ENCODE peak calls at places on chromosomes 7 and 10, in four cellular contexts. One of them, this sample, is unnamed.

GRCh38 chr7:1646957-1647891 is 22.9 kb upstream of the ELFN1 start:
- DNase-seq in A549: no peak
- DNase-seq in endothelial cell of umbilical vein: no peak
- DNase-seq in WTC11: no peak
- DNase-seq in this sample: no peak

GRCh38 chr7:2913760-2914387 is 69.8 kb upstream of the GNA12 start:
- DNase-seq in WTC11: no peak
- DNase-seq in endothelial cell of umbilical vein: no peak
- DNase-seq in A549: no peak
- DNase-seq in this sample: no peak

GRCh38 chr7:983182-984071 is 446 bp downstream of the CYP2W1 start:
- DNase-seq in endothelial cell of umbilical vein: no peak
- DNase-seq in WTC11: no peak
- DNase-seq in A549: no peak
- DNase-seq in this sample: no peak

GRCh38 chr7:101743995-101744360 is 73.4 kb upstream of the CUX1 start:
- DNase-seq in WTC11: peak
- DNase-seq in A549: no peak
- DNase-seq in endothelial cell of umbilical vein: no peak
- DNase-seq in this sample: no peak

GRCh38 chr7:47088329-47089067 is 493.4 kb downstream of the TNS3 start:
- DNase-seq in A549: peak
- DNase-seq in WTC11: peak
- DNase-seq in endothelial cell of umbilical vein: peak
- DNase-seq in this sample: peak

GRCh38 chr10:84363434-84363833 is 35.0 kb downstream of the CCSER2 start:
- DNase-seq in A549: no peak
- DNase-seq in endothelial cell of umbilical vein: no peak
- DNase-seq in WTC11: no peak
- DNase-seq in this sample: no peak

GRCh38 chr7:141541375-141541774 is 9.8 kb upstream of the AGK start:
- DNase-seq in endothelial cell of umbilical vein: no peak
- DNase-seq in WTC11: no peak
- DNase-seq in A549: no peak
- DNase-seq in this sample: no peak

GRCh38 chr10:73495226-73495883 is 469 bp downstream of the PPP3CB start:
- DNase-seq in A549: peak
- DNase-seq in endothelial cell of umbilical vein: peak
- DNase-seq in WTC11: peak
- DNase-seq in this sample: peak

GRCh38 chr10:110448682-110449418 is 48.9 kb upstream of the DUSP5 start:
- DNase-seq in A549: no peak
- DNase-seq in WTC11: no peak
- DNase-seq in endothelial cell of umbilical vein: no peak
- DNase-seq in this sample: no peak

GRCh38 chr10:129946868-129947267 is 17.2 kb downstream of the EBF3 start:
- DNase-seq in WTC11: no peak
- DNase-seq in endothelial cell of umbilical vein: no peak
- DNase-seq in A549: no peak
- DNase-seq in this sample: no peak

GRCh38 chr7:148483515-148483914 is 107.1 kb upstream of the C7orf33 start:
- DNase-seq in A549: no peak
- DNase-seq in WTC11: no peak
- DNase-seq in endothelial cell of umbilical vein: no peak
- DNase-seq in this sample: no peak

GRCh38 chr10:3095373-3096139 is 28.2 kb downstream of the PFKP start:
- DNase-seq in A549: peak
- DNase-seq in WTC11: no peak
- DNase-seq in endothelial cell of umbilical vein: peak
- DNase-seq in this sample: no peak

GRCh38 chr10:8026349-8027259 is 27.9 kb upstream of the GATA3 start:
- DNase-seq in endothelial cell of umbilical vein: peak
- DNase-seq in WTC11: no peak
- DNase-seq in A549: no peak
- DNase-seq in this sample: no peak
- TF ChIP-seq JUN in endothelial cell of umbilical vein: no peak
- TF ChIP-seq JUN in WTC11: no peak
- TF ChIP-seq JUN in A549: no peak
- TF ChIP-seq JUN in this sample: no peak

DNA sequence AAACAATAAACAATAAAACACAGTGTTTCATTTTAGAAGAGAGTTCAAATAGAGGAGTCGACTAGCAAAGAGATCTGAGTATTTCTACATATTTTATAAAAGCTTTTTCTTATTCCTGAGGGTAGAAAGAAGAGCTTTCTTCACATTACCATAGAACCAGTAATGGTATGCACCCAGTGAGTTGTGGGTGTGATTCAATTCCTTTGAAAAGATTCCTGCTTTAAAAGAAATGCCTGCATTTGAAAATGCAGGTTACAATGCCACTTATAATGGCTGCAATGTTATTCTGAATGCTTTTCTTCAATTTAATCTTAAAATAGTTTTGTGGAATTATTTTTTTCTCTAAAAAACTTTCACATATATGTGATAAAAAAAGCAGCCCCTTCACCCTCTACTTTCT is 178.1 kb downstream of the CDC14C start:
- DNase-seq in A549: no peak
- DNase-seq in endothelial cell of umbilical vein: no peak
- DNase-seq in WTC11: no peak
- DNase-seq in this sample: no peak
- TF ChIP-seq JUN in A549: no peak
- TF ChIP-seq JUN in endothelial cell of umbilical vein: no peak
- TF ChIP-seq JUN in WTC11: no peak
- TF ChIP-seq JUN in this sample: no peak

DNA sequence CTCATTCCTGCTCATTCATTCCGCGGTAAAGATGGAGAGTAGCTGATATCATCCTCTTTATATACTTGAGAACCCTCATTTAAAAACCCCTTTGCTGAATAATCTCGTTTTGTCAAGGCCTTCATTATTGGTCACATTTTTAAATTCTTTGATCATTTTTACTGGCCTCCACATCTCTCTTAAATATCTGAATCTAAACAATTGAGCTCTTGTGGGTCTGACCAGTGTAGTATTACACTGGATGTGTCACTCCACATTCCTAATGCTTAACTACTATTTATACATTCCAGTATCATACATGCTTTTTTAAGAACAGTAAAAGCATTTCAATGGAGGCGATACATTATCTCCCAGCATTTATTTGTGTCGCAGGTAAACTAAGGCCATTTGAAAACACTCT is 12.6 kb upstream of the PRPS1L1 start:
- DNase-seq in endothelial cell of umbilical vein: no peak
- DNase-seq in A549: no peak
- DNase-seq in WTC11: no peak
- DNase-seq in this sample: no peak
- TF ChIP-seq JUN in endothelial cell of umbilical vein: no peak
- TF ChIP-seq JUN in A549: no peak
- TF ChIP-seq JUN in WTC11: no peak
- TF ChIP-seq JUN in this sample: no peak

DNA sequence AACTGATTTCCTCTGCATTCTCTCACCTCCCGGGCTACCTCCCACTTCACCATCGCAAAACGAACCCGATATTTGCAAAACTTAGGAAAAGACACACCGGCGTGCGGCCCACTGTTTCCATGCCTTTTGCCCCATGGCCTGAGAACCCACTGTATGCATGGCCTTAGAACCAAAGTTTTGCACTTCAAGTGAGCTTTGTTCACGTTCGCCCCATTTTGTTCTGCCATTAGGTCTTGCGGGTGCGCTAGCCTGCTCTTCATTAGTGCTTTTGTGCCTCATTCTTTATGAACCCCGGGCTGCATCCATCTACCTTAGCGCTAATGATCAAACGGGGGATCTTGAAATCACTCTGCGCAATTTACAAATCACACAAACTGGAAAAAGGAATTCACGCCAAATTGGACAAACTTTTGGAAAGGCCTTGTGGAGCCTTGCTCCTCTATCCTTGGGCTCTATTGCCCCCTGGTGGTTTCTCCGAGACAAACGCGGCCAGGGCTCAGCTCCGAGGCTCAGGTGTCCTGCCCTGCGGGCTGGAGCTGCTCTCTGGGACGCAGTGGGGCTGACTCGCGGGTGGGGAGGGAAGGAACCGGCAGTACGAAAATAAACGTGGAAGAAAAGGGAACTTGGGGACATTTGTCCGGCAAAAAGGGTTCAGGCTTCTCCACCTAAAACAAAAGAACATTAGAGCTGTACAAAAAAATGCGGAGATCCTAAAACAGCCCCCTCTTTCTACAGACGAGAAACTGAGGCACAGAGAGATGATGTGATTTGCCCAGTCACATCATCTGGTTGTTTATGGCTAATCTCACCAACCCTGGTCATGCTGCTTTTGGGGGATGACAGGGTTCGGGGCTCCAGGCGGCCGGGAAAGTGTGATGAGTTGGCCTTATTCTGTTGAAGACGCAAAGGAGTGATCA is 300.4 kb upstream of the NFE2L3 start:
- DNase-seq in A549: peak
- DNase-seq in endothelial cell of umbilical vein: peak
- DNase-seq in WTC11: peak
- DNase-seq in this sample: peak
- TF ChIP-seq JUN in A549: no peak
- TF ChIP-seq JUN in endothelial cell of umbilical vein: no peak
- TF ChIP-seq JUN in WTC11: no peak
- TF ChIP-seq JUN in this sample: no peak

GRCh38 chr10:131946880-131947279 is 34.8 kb downstream of the BNIP3 start:
- DNase-seq in WTC11: no peak
- DNase-seq in endothelial cell of umbilical vein: peak
- DNase-seq in A549: no peak
- DNase-seq in this sample: no peak

GRCh38 chr10:131942455-131942854 is 39.3 kb downstream of the BNIP3 start:
- DNase-seq in WTC11: no peak
- DNase-seq in endothelial cell of umbilical vein: no peak
- DNase-seq in A549: no peak
- DNase-seq in this sample: no peak

GRCh38 chr10:131946321-131946751 is 35.4 kb downstream of the BNIP3 start:
- DNase-seq in A549: peak
- DNase-seq in WTC11: no peak
- DNase-seq in endothelial cell of umbilical vein: peak
- DNase-seq in this sample: no peak

GRCh38 chr10:131938681-131939080 is 37.9 kb downstream of the PPP2R2D start:
- DNase-seq in WTC11: no peak
- DNase-seq in A549: no peak
- DNase-seq in endothelial cell of umbilical vein: no peak
- DNase-seq in this sample: no peak

GRCh38 chr10:131943021-131943814 is 38.5 kb downstream of the BNIP3 start:
- DNase-seq in endothelial cell of umbilical vein: no peak
- DNase-seq in A549: peak
- DNase-seq in WTC11: peak
- DNase-seq in this sample: peak
- TF ChIP-seq JUN in endothelial cell of umbilical vein: no peak
- TF ChIP-seq JUN in A549: no peak
- TF ChIP-seq JUN in WTC11: no peak
- TF ChIP-seq JUN in this sample: no peak

GRCh38 chr10:101778781-101779543 is 3.0 kb upstream of the FGF8 start:
- DNase-seq in A549: no peak
- DNase-seq in endothelial cell of umbilical vein: peak
- DNase-seq in WTC11: peak
- DNase-seq in this sample: no peak

GRCh38 chr10:101777085-101777856 is 1.4 kb upstream of the FGF8 start:
- DNase-seq in endothelial cell of umbilical vein: no peak
- DNase-seq in A549: no peak
- DNase-seq in WTC11: no peak
- DNase-seq in this sample: no peak

GRCh38 chr10:101779544-101780186 is 3.6 kb downstream of the NPM3 start:
- DNase-seq in WTC11: peak
- DNase-seq in endothelial cell of umbilical vein: peak
- DNase-seq in A549: peak
- DNase-seq in this sample: no peak

GRCh38 chr10:101777857-101778145 is 1.9 kb upstream of the FGF8 start:
- DNase-seq in A549: peak
- DNase-seq in WTC11: no peak
- DNase-seq in endothelial cell of umbilical vein: no peak
- DNase-seq in this sample: no peak

GRCh38 chr10:101778151-101778780 is 2.4 kb upstream of the FGF8 start:
- DNase-seq in A549: no peak
- DNase-seq in endothelial cell of umbilical vein: no peak
- DNase-seq in WTC11: no peak
- DNase-seq in this sample: no peak
- TF ChIP-seq JUN in A549: no peak
- TF ChIP-seq JUN in endothelial cell of umbilical vein: no peak
- TF ChIP-seq JUN in WTC11: no peak
- TF ChIP-seq JUN in this sample: no peak

This sample was measured in H1.